ENCODE peak calls at places on chromosomes 6 and 20, in seven cellular contexts. B, O, W, E, X, T and D are unnamed samples.

GRCh38 chr20:62066339-62066982 is 780 bp upstream of the TAF4 start:
- DNase-seq in T (peak; percentile 61), E (peak; percentile 27), X (peak; percentile 26), O (peak; percentile 30), B (peak; percentile 88), W (peak; percentile 26), D (peak; percentile 78)

GRCh38 chr6:4891171-4891570 is 112.7 kb downstream of the RPP40 start:
- DNase-seq in O (no peak), E (no peak), B (no peak), W (no peak), X (no peak), T (no peak), D (no peak)

GRCh38 chr6:11978169-11978987 is 33.7 kb upstream of the HIVEP1 start:
- DNase-seq in T (no peak), O (peak; percentile 57), X (no peak), B (no peak), E (no peak), W (no peak), D (no peak)

GRCh38 chr6:151351146-151351700 is 40.1 kb downstream of the ZBTB2 start:
- DNase-seq in B (no peak), W (no peak), O (no peak), E (no peak), X (no peak), T (no peak), D (no peak)

GRCh38 chr6:38039497-38039896 is 220.0 kb downstream of the ZFAND3 start:
- DNase-seq in X (no peak), E (no peak), W (no peak), T (no peak), O (no peak), B (no peak), D (no peak)

GRCh38 chr6:39568896-39569295 is 156.3 kb downstream of the KIF6 start:
- DNase-seq in T (no peak), O (no peak), X (no peak), W (no peak), B (no peak), E (no peak), D (no peak)

GRCh38 chr20:25054995-25055629 is 2.8 kb downstream of the ACSS1 start:
- DNase-seq in X (no peak), T (no peak), W (no peak), B (no peak), E (no peak), O (no peak), D (no peak)

GRCh38 chr6:137872071-137872470 is 5.0 kb downstream of the TNFAIP3 start:
- DNase-seq in W (no peak), T (no peak), B (no peak), O (no peak), X (no peak), E (no peak), D (no peak)

GRCh38 chr20:48332555-48332954 is 495.2 kb downstream of the PREX1 start:
- DNase-seq in W (no peak), E (no peak), O (no peak), B (no peak), X (no peak), T (no peak), D (no peak)

GRCh38 chr6:11113038-11113437 is 1.5 kb upstream of the ERVFRD-1 start:
- DNase-seq in B (no peak), O (no peak), T (no peak), X (no peak), E (no peak), W (no peak), D (no peak)

GRCh38 chr6:13261464-13261994 is 66.8 kb downstream of the TBC1D7 start:
- DNase-seq in B (no peak), O (peak; percentile 96), W (peak; percentile 5), T (no peak), X (no peak), E (no peak), D (no peak)

GRCh38 chr20:50982372-50982771 is 23.8 kb downstream of the MOCS3 start:
- DNase-seq in O (peak; percentile 11), E (no peak), T (no peak), W (no peak), B (peak; percentile 63), X (no peak), D (no peak)

GRCh38 chr20:40443731-40444130 is 245.3 kb downstream of the MAFB start:
- DNase-seq in X (no peak), O (no peak), T (no peak), B (no peak), W (no peak), E (no peak), D (no peak)

GRCh38 chr6:146775227-146775626 is 176.5 kb downstream of the ADGB start:
- DNase-seq in E (no peak), O (no peak), W (no peak), T (no peak), B (peak; percentile 18), X (no peak), D (no peak)

GRCh38 chr6:133906050-133906449 is 17.1 kb downstream of the TCF21 start:
- DNase-seq in X (no peak), W (no peak), B (no peak), O (peak; percentile 82), E (no peak), T (no peak), D (no peak)

GRCh38 chr6:75449625-75450206 is 43.9 kb downstream of the FILIP1 start:
- DNase-seq in W (no peak), B (no peak), O (no peak), E (no peak), X (no peak), T (no peak), D (no peak)